ENCODE peak calls at places on chromosomes 11 and 22, in seven cellular contexts. One of them, this sample, is unnamed.

GRCh38 chr11:118088531-118088930 is 1.8 kb upstream of the SMIM35 start:
- DNase-seq in H1: no peak
- DNase-seq in cardiac muscle cell: no peak
- DNase-seq in HepG2: peak; percentile 25
- DNase-seq in breast epithelium: no peak
- DNase-seq in hepatocyte: no peak
- DNase-seq in suprapubic skin: no peak
- DNase-seq in this sample: no peak

GRCh38 chr11:27018902-27019544 is 21.6 kb upstream of the BBOX1 start:
- DNase-seq in H1: no peak
- DNase-seq in cardiac muscle cell: no peak
- DNase-seq in HepG2: no peak
- DNase-seq in breast epithelium: no peak
- DNase-seq in hepatocyte: no peak
- DNase-seq in suprapubic skin: no peak
- DNase-seq in this sample: no peak

GRCh38 chr11:128467610-128468041 is 119.7 kb downstream of the ETS1 start:
- DNase-seq in H1: peak; percentile 15
- DNase-seq in cardiac muscle cell: no peak
- DNase-seq in HepG2: peak; percentile 74
- DNase-seq in breast epithelium: no peak
- DNase-seq in hepatocyte: peak; percentile 70
- DNase-seq in suprapubic skin: no peak
- DNase-seq in this sample: peak; percentile 60

GRCh38 chr11:84714316-84714780 is 912.8 kb downstream of the DLG2 start:
- DNase-seq in H1: no peak
- DNase-seq in cardiac muscle cell: peak; percentile 87
- DNase-seq in HepG2: peak; percentile 58
- DNase-seq in breast epithelium: no peak
- DNase-seq in hepatocyte: peak; percentile 83
- DNase-seq in suprapubic skin: no peak
- DNase-seq in this sample: no peak

GRCh38 chr11:267491-267994 is 10.7 kb upstream of the NLRP6 start:
- DNase-seq in H1: no peak
- DNase-seq in cardiac muscle cell: no peak
- DNase-seq in HepG2: no peak
- DNase-seq in breast epithelium: no peak
- DNase-seq in hepatocyte: no peak
- DNase-seq in suprapubic skin: peak; percentile 86
- DNase-seq in this sample: peak; percentile 52

GRCh38 chr11:16186680-16187079 is 169.7 kb downstream of the SOX6 start:
- DNase-seq in H1: no peak
- DNase-seq in cardiac muscle cell: no peak
- DNase-seq in HepG2: no peak
- DNase-seq in breast epithelium: no peak
- DNase-seq in hepatocyte: no peak
- DNase-seq in suprapubic skin: no peak
- DNase-seq in this sample: no peak

GRCh38 chr22:31055322-31056159 is 25.6 kb upstream of the SMTN start:
- DNase-seq in H1: no peak
- DNase-seq in cardiac muscle cell: peak; percentile 69
- DNase-seq in HepG2: peak; percentile 98
- DNase-seq in breast epithelium: peak; percentile 89
- DNase-seq in hepatocyte: peak; percentile 98
- DNase-seq in suprapubic skin: peak; percentile 93
- DNase-seq in this sample: no peak

GRCh38 chr22:36386900-36387663 is 685 bp downstream of the MYH9 start:
- DNase-seq in H1: no peak
- DNase-seq in cardiac muscle cell: no peak
- DNase-seq in HepG2: no peak
- DNase-seq in breast epithelium: peak; percentile 67
- DNase-seq in hepatocyte: peak; percentile 76
- DNase-seq in suprapubic skin: peak; percentile 91
- DNase-seq in this sample: no peak

GRCh38 chr11:63876616-63877015 is 37.7 kb downstream of the MARK2 start:
- DNase-seq in H1: no peak
- DNase-seq in cardiac muscle cell: no peak
- DNase-seq in HepG2: no peak
- DNase-seq in breast epithelium: no peak
- DNase-seq in hepatocyte: no peak
- DNase-seq in suprapubic skin: no peak
- DNase-seq in this sample: no peak

GRCh38 chr22:37910863-37911262 is 4.8 kb downstream of the MICALL1 start:
- DNase-seq in H1: no peak
- DNase-seq in cardiac muscle cell: no peak
- DNase-seq in HepG2: no peak
- DNase-seq in breast epithelium: no peak
- DNase-seq in hepatocyte: no peak
- DNase-seq in suprapubic skin: no peak
- DNase-seq in this sample: no peak

GRCh38 chr11:72955466-72955865 is 141.3 kb downstream of the ATG16L2 start:
- DNase-seq in H1: no peak
- DNase-seq in cardiac muscle cell: no peak
- DNase-seq in HepG2: no peak
- DNase-seq in breast epithelium: no peak
- DNase-seq in hepatocyte: no peak
- DNase-seq in suprapubic skin: no peak
- DNase-seq in this sample: no peak

GRCh38 chr11:66834539-66834845 is 8.7 kb upstream of the RCE1 start:
- DNase-seq in H1: no peak
- DNase-seq in cardiac muscle cell: no peak
- DNase-seq in HepG2: no peak
- DNase-seq in breast epithelium: no peak
- DNase-seq in hepatocyte: no peak
- DNase-seq in suprapubic skin: no peak
- DNase-seq in this sample: no peak

GRCh38 chr22:40429481-40429880 is 59.1 kb downstream of the SGSM3 start:
- DNase-seq in H1: no peak
- DNase-seq in cardiac muscle cell: no peak
- DNase-seq in HepG2: no peak
- DNase-seq in breast epithelium: no peak
- DNase-seq in hepatocyte: no peak
- DNase-seq in suprapubic skin: no peak
- DNase-seq in this sample: no peak
- H3K36me3 ChIP-seq in H1: peaks cover 19% of the 10 kb centered on the region
- H3K36me3 ChIP-seq in cardiac muscle cell: peaks cover 14% of the 10 kb centered on the region
- H3K36me3 ChIP-seq in HepG2: peaks cover 74% of the 10 kb centered on the region
- H3K36me3 ChIP-seq in breast epithelium: no peaks in the 10 kb centered on the region
- H3K36me3 ChIP-seq in hepatocyte: no peaks in the 10 kb centered on the region
- H3K36me3 ChIP-seq in suprapubic skin: peaks cover 66% of the 10 kb centered on the region
- H3K36me3 ChIP-seq in this sample: peaks cover 83% of the 10 kb centered on the region

GRCh38 chr22:24413726-24414385 is 13.5 kb upstream of the ADORA2A start:
- DNase-seq in H1: no peak
- DNase-seq in cardiac muscle cell: no peak
- DNase-seq in HepG2: no peak
- DNase-seq in breast epithelium: no peak
- DNase-seq in hepatocyte: no peak
- DNase-seq in suprapubic skin: no peak
- DNase-seq in this sample: no peak
- H3K36me3 ChIP-seq in H1: peaks cover 19% of the 10 kb centered on the region
- H3K36me3 ChIP-seq in cardiac muscle cell: peaks cover 27% of the 10 kb centered on the region
- H3K36me3 ChIP-seq in HepG2: peaks cover 52% of the 10 kb centered on the region
- H3K36me3 ChIP-seq in breast epithelium: peaks cover 6% of the 10 kb centered on the region
- H3K36me3 ChIP-seq in hepatocyte: no peaks in the 10 kb centered on the region
- H3K36me3 ChIP-seq in suprapubic skin: peaks cover 53% of the 10 kb centered on the region
- H3K36me3 ChIP-seq in this sample: peaks cover 30% of the 10 kb centered on the region

GRCh38 chr11:2380807-2381350 is 3.8 kb downstream of the CD81 start:
- DNase-seq in H1: no peak
- DNase-seq in cardiac muscle cell: no peak
- DNase-seq in HepG2: no peak
- DNase-seq in breast epithelium: no peak
- DNase-seq in hepatocyte: no peak
- DNase-seq in suprapubic skin: peak; percentile 87
- DNase-seq in this sample: no peak

GRCh38 chr11:2382927-2383822 is 6.1 kb downstream of the CD81 start:
- DNase-seq in H1: no peak
- DNase-seq in cardiac muscle cell: peak; percentile 87
- DNase-seq in HepG2: no peak
- DNase-seq in breast epithelium: no peak
- DNase-seq in hepatocyte: no peak
- DNase-seq in suprapubic skin: no peak
- DNase-seq in this sample: no peak

GRCh38 chr11:2381494-2382128 is 4.5 kb downstream of the CD81 start:
- DNase-seq in H1: no peak
- DNase-seq in cardiac muscle cell: no peak
- DNase-seq in HepG2: no peak
- DNase-seq in breast epithelium: no peak
- DNase-seq in hepatocyte: no peak
- DNase-seq in suprapubic skin: no peak
- DNase-seq in this sample: no peak

GRCh38 chr11:2380396-2380795 is 3.3 kb downstream of the CD81 start:
- DNase-seq in H1: no peak
- DNase-seq in cardiac muscle cell: no peak
- DNase-seq in HepG2: no peak
- DNase-seq in breast epithelium: no peak
- DNase-seq in hepatocyte: no peak
- DNase-seq in suprapubic skin: no peak
- DNase-seq in this sample: no peak

DNA sequence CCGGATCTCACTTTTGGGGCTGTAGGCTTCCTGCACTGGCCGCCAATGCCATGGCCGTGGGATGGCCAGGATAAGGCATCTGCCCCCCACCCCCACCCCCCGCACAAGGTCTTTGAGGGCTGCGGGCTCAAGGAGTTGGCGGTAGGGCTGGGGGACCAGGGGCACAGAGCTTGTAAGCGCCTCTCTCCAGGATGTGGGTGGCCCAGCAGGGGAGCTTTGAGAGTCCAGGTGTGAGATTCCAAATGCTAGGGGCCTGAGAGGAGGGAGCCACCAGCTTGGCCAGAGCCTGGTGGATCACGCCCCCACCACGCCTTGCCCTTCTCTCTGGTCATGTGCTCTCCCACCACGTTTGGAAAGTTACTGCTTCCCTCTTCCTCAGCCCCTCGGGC is 5.0 kb downstream of the CD81 start:
- DNase-seq in H1: no peak
- DNase-seq in cardiac muscle cell: no peak
- DNase-seq in HepG2: no peak
- DNase-seq in breast epithelium: no peak
- DNase-seq in hepatocyte: no peak
- DNase-seq in suprapubic skin: no peak
- DNase-seq in this sample: no peak
- H3K36me3 ChIP-seq in H1: no peaks in the 10 kb centered on the region
- H3K36me3 ChIP-seq in cardiac muscle cell: no peaks in the 10 kb centered on the region
- H3K36me3 ChIP-seq in HepG2: no peaks in the 10 kb centered on the region
- H3K36me3 ChIP-seq in breast epithelium: no peaks in the 10 kb centered on the region
- H3K36me3 ChIP-seq in hepatocyte: no peaks in the 10 kb centered on the region
- H3K36me3 ChIP-seq in suprapubic skin: no peaks in the 10 kb centered on the region
- H3K36me3 ChIP-seq in this sample: no peaks in the 10 kb centered on the region

GRCh38 chr22:50174382-50175190 is 4.1 kb downstream of the PANX2 start:
- DNase-seq in H1: no peak
- DNase-seq in cardiac muscle cell: no peak
- DNase-seq in HepG2: no peak
- DNase-seq in breast epithelium: no peak
- DNase-seq in hepatocyte: no peak
- DNase-seq in suprapubic skin: no peak
- DNase-seq in this sample: no peak
- H3K36me3 ChIP-seq in H1: no peaks in the 10 kb centered on the region
- H3K36me3 ChIP-seq in cardiac muscle cell: peaks cover 3% of the 10 kb centered on the region
- H3K36me3 ChIP-seq in HepG2: no peaks in the 10 kb centered on the region
- H3K36me3 ChIP-seq in breast epithelium: no peaks in the 10 kb centered on the region
- H3K36me3 ChIP-seq in hepatocyte: no peaks in the 10 kb centered on the region
- H3K36me3 ChIP-seq in suprapubic skin: no peaks in the 10 kb centered on the region
- H3K36me3 ChIP-seq in this sample: no peaks in the 10 kb centered on the region

GRCh38 chr11:119309411-119309810 is 7.5 kb downstream of the MCAM start:
- DNase-seq in H1: no peak
- DNase-seq in cardiac muscle cell: no peak
- DNase-seq in HepG2: no peak
- DNase-seq in breast epithelium: no peak
- DNase-seq in hepatocyte: no peak
- DNase-seq in suprapubic skin: no peak
- DNase-seq in this sample: no peak
- H3K36me3 ChIP-seq in H1: peaks cover 25% of the 10 kb centered on the region
- H3K36me3 ChIP-seq in cardiac muscle cell: no peaks in the 10 kb centered on the region
- H3K36me3 ChIP-seq in HepG2: peaks cover 3% of the 10 kb centered on the region
- H3K36me3 ChIP-seq in breast epithelium: no peaks in the 10 kb centered on the region
- H3K36me3 ChIP-seq in hepatocyte: no peaks in the 10 kb centered on the region
- H3K36me3 ChIP-seq in suprapubic skin: peaks cover 12% of the 10 kb centered on the region
- H3K36me3 ChIP-seq in this sample: peaks cover under 1% of the 10 kb centered on the region

This sample was measured in effector memory CD4-positive, alpha-beta T cell.